ENCODE peak calls at places on chromosomes 11 and 22, in nine cellular contexts. E is LHCN-M2, R is fibroblast of the conjunctiva, L is activated gamma-delta T cell, O is fibroblast of lung, B is mesendoderm, P is NCI-H1105 treated with DMSO at 0.1 percent for 48 hours, Q is ovary, J is heart left ventricle. G is an unnamed sample.

GRCh38 chr22:41870786-41871185 is 37.9 kb downstream of the SREBF2 start:
- DNase-seq in E (no peak), B (no peak), L (no peak), P (no peak), O (no peak), R (no peak), Q (no peak), J (no peak), G (no peak)

GRCh38 chr11:112634551-112634950 is 326.7 kb upstream of the NCAM1 start:
- DNase-seq in L (no peak), Q (no peak), J (no peak), P (no peak), E (no peak), R (no peak), B (peak), O (no peak), G (no peak)

GRCh38 chr11:12329797-12330196 is 47.6 kb upstream of the PARVA start:
- DNase-seq in B (no peak), J (no peak), L (no peak), Q (no peak), R (no peak), E (no peak), O (peak), P (peak), G (no peak)

GRCh38 chr22:46320716-46321386 is 14.7 kb upstream of the TRMU start:
- DNase-seq in J (peak), B (no peak), O (no peak), R (no peak), P (no peak), E (no peak), L (no peak), Q (no peak), G (no peak)

GRCh38 chr11:111325259-111325658 is 26.9 kb downstream of the POU2AF3 start:
- DNase-seq in J (no peak), P (no peak), R (no peak), B (no peak), L (no peak), Q (no peak), O (no peak), E (no peak), G (no peak)

GRCh38 chr22:46033256-46034200 is 56.6 kb upstream of the WNT7B start:
- DNase-seq in Q (peak), J (no peak), P (no peak), R (no peak), E (no peak), L (no peak), O (peak), B (no peak), G (no peak)

GRCh38 chr22:50569041-50569459 is 6.3 kb upstream of the SYCE3 start:
- DNase-seq in B (no peak), E (no peak), J (no peak), R (no peak), O (no peak), P (no peak), L (no peak), Q (no peak), G (peak)

GRCh38 chr11:134449713-134450112 is 37.7 kb upstream of the B3GAT1 start:
- DNase-seq in B (peak), R (no peak), P (peak), Q (no peak), O (no peak), E (no peak), J (no peak), L (no peak), G (peak)

GRCh38 chr22:46090051-46090591 is 60.2 kb upstream of the PPARA start:
- DNase-seq in O (peak), J (peak), E (peak), Q (peak), R (no peak), P (no peak), L (no peak), B (no peak), G (peak)

GRCh38 chr22:46064236-46064965 is 85.9 kb upstream of the PPARA start:
- DNase-seq in B (no peak), E (peak), J (peak), P (peak), Q (no peak), R (no peak), L (no peak), O (peak), G (peak)

GRCh38 chr11:9260182-9261146 is 4.7 kb downstream of the DENND5A start:
- DNase-seq in Q (no peak), J (no peak), L (no peak), O (no peak), B (no peak), E (no peak), P (no peak), R (no peak), G (no peak)

GRCh38 chr11:119298726-119299125 is 18.2 kb downstream of the MCAM start:
- DNase-seq in L (no peak), J (peak), R (no peak), B (no peak), O (peak), P (no peak), E (peak), Q (no peak), G (no peak)

GRCh38 chr11:75946531-75947530 is 131.8 kb downstream of the UVRAG start:
- DNase-seq in O (peak), E (peak), P (no peak), J (no peak), L (no peak), B (peak), Q (no peak), R (no peak), G (no peak)

GRCh38 chr11:119493712-119494111 is 70.7 kb upstream of the THY1 start:
- DNase-seq in Q (no peak), R (no peak), E (no peak), O (peak), B (peak), J (no peak), P (no peak), L (no peak), G (no peak)

GRCh38 chr11:111634981-111635705 is 32.9 kb downstream of the SIK2 start:
- DNase-seq in O (peak), P (no peak), B (no peak), Q (no peak), R (peak), E (peak), J (no peak), L (no peak), G (no peak)

G was measured in aorta.